ENCODE peak calls at places on chromosomes 11 and 22, in ten cellular contexts. U is body of pancreas, T is A549, P is esophagus squamous epithelium, G is adrenal gland, M is sigmoid colon, D is NB4, H is ovary, X is HCT116, A is endothelial cell of umbilical vein. I is an unnamed sample.

GRCh38 chr11:77377734-77378133 is 76.2 kb upstream of the GDPD4 start:
- DNase-seq in A (peak), H (no peak), G (no peak), X (no peak), D (no peak), T (no peak), P (no peak), M (no peak), U (no peak), I (no peak)

GRCh38 chr22:43506487-43506886 is 94.7 kb downstream of the MPPED1 start:
- DNase-seq in P (no peak), A (no peak), H (no peak), X (no peak), D (no peak), T (no peak), M (no peak), G (no peak), U (no peak), I (no peak)

GRCh38 chr11:44833869-44834452 is 107.2 kb downstream of the TSPAN18 start:
- DNase-seq in D (no peak), U (no peak), T (no peak), P (no peak), A (no peak), H (no peak), G (no peak), M (no peak), X (no peak), I (no peak)

GRCh38 chr22:48827228-48827810 is 1000.4 kb downstream of the BRD1 start:
- DNase-seq in H (no peak), A (no peak), G (no peak), M (no peak), D (no peak), P (no peak), X (no peak), T (no peak), U (peak), I (no peak)

GRCh38 chr11:47033439-47033838 is 96.9 kb downstream of the CSTPP1 start:
- DNase-seq in X (no peak), T (no peak), U (no peak), A (no peak), P (no peak), M (no peak), G (no peak), H (no peak), D (no peak), I (no peak)

GRCh38 chr11:96207459-96208449 is 135.2 kb downstream of the MAML2 start:
- DNase-seq in U (no peak), X (no peak), M (no peak), D (peak), T (no peak), A (peak), G (no peak), P (no peak), H (no peak), I (no peak)

GRCh38 chr22:41831828-41832552 is 915 bp upstream of the SREBF2 start:
- DNase-seq in U (no peak), D (peak), H (no peak), M (no peak), P (no peak), A (no peak), T (no peak), G (no peak), X (no peak), I (peak)

GRCh38 chr22:30393885-30394284 is 2.9 kb upstream of the SEC14L2 start:
- DNase-seq in T (no peak), U (no peak), D (no peak), P (no peak), M (no peak), G (no peak), X (no peak), A (no peak), H (no peak), I (no peak)

GRCh38 chr11:86192858-86193257 is 51.7 kb upstream of the EED start:
- DNase-seq in H (no peak), M (no peak), T (no peak), P (no peak), U (no peak), G (no peak), X (no peak), D (no peak), A (no peak), I (no peak)

GRCh38 chr11:70696076-70696475 is 297.7 kb downstream of the CTTN start:
- DNase-seq in U (peak), A (no peak), M (no peak), X (no peak), P (no peak), G (no peak), T (no peak), D (no peak), H (no peak), I (no peak)

GRCh38 chr22:29306830-29307657 is 594 bp downstream of the GAS2L1 start:
- DNase-seq in G (peak), U (peak), P (no peak), T (peak), A (peak), D (peak), M (peak), H (peak), X (no peak), I (peak)

GRCh38 chr11:1059759-1060158 is 14.9 kb upstream of the MUC2 start:
- DNase-seq in T (no peak), P (no peak), D (no peak), A (no peak), H (no peak), G (no peak), U (no peak), X (no peak), M (no peak), I (no peak)

GRCh38 chr22:27424319-27424718 is 377.2 kb downstream of the MN1 start:
- DNase-seq in U (no peak), X (no peak), D (no peak), M (no peak), G (no peak), T (no peak), H (no peak), A (no peak), P (no peak), I (no peak)

GRCh38 chr11:124746621-124747243 is 5.3 kb downstream of the VSIG2 start:
- DNase-seq in X (peak), H (no peak), G (peak), M (no peak), T (peak), U (peak), P (peak), D (peak), A (peak), I (peak)
- TF ChIP-seq POLR2A in X (no peak), H (no peak), G (no peak), M (no peak), T (no peak), U (peak), P (peak), D (no peak), A (peak), I (peak)

DNA sequence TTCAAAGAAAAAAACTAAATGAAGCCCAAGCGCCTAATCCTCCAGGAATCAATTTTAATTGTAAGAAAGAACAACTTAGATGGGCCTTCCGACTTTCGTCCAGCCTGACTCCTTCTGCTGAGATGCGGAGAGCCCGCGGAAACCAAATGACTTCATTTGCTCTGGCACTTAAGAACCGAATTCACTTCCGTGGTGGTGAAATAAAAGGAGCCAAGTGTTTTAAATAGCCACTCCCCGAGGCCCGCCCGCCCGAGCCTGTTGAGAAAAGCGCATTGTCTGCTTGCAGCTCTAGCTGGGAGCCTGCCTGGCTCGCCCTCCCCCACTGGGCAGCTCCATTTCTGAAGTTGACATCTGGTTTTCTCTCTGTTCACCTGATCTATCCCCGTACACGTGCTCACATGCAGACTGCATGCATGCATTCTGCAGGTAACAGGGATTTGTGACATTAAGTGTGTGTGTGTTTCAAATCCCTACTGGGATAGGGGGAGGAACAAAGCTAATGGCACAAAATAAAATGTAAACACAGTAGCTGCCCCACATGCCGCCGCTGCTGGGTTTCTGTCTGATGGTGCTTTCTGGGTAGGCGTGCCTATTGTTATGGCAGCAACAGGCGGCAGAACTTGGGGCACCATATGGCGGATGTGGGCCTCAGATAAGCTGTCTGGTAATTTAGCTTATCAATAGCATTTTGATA is 6.2 kb downstream of the TEAD1 start:
- DNase-seq in U (peak), H (peak), T (no peak), A (no peak), M (peak), D (peak), P (peak), G (no peak), X (no peak), I (peak)
- TF ChIP-seq POLR2A in U (peak), H (no peak), T (peak), A (no peak), M (peak), D (no peak), P (peak), G (no peak), X (no peak), I (peak)

GRCh38 chr22:18991828-18992442 is 55.8 kb upstream of the PRODH start:
- DNase-seq in G (no peak), U (no peak), T (no peak), D (no peak), M (no peak), P (no peak), H (no peak), A (no peak), X (no peak), I (no peak)
- TF ChIP-seq POLR2A in G (no peak), U (no peak), T (no peak), D (no peak), M (no peak), P (no peak), H (no peak), A (no peak), X (no peak), I (no peak)

DNA sequence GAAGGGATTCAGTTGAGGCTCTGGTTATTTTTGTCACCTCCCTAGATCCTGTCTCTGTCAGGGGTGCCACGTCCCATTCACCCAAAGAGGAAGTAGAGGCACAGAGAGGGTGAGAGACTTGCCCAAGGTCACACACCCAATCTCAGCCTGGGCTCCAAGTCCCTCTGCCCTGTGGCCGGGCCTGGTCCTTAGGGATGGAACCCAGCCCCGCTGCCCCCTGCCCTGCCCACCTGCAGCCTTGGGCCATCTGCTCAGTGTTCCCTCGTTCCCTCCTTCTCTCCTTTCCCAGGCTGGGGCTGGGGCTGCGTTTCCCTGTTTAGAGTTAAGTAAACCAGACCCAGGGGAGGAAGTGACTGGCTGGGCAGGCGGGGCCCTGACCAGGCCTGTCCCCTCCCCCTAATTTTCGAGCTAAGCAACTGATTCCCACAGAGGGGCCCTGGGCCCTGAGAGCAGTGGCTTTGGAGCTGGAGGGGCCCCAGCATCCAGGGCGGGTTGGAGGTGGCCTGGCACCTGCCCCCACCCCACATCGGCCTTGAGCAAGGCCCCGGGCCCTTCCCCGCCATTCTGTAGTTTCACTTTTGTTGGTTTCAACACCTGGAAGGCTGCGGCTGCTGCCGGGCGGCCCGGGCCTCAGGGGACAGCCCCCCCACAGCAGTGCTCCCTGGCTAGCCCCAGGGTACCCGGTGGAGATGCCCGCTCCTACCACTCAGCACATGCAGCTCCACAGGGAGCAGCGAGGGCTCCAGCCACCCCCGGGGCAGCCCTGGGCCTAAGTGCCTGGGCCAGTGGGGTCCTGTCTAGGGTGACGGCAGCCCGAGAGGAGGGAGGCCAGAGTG is 1.5 kb downstream of the TCIRG1 start:
- DNase-seq in H (peak), A (peak), G (no peak), X (no peak), T (peak), D (peak), M (peak), U (peak), P (no peak), I (peak)
- TF ChIP-seq POLR2A in H (peak), A (peak), G (no peak), X (no peak), T (no peak), D (no peak), M (no peak), U (peak), P (peak), I (no peak)

GRCh38 chr11:112612283-112612849 is 348.9 kb upstream of the NCAM1 start:
- DNase-seq in D (no peak), T (no peak), A (no peak), M (no peak), X (peak), G (no peak), P (no peak), U (no peak), H (no peak), I (no peak)
- TF ChIP-seq POLR2A in D (no peak), T (no peak), A (no peak), M (no peak), X (no peak), G (no peak), P (no peak), U (no peak), H (no peak), I (no peak)

GRCh38 chr11:94493443-94494199 is at the start of the genes ANKRD49 and MRE11:
- DNase-seq in G (peak), T (peak), U (peak), H (peak), A (peak), M (peak), D (peak), P (peak), X (peak), I (peak)
- TF ChIP-seq POLR2A in G (peak), T (peak), U (peak), H (peak), A (peak), M (peak), D (peak), P (peak), X (peak), I (peak)

I was measured in erythroblast.